ENCODE peak calls at places on chromosome 11, in five cellular contexts. One of them, this sample, is unnamed.

GRCh38 chr11:926341-926916 is 759 bp downstream of the AP2A2 start:
- DNase-seq in tibial artery: peak
- DNase-seq in ascending aorta: no peak
- DNase-seq in Panc1: no peak
- DNase-seq in Caco-2: no peak
- DNase-seq in this sample: no peak

GRCh38 chr11:25211635-25212251 is 714.9 kb downstream of the LUZP2 start:
- DNase-seq in tibial artery: no peak
- DNase-seq in ascending aorta: no peak
- DNase-seq in Panc1: no peak
- DNase-seq in Caco-2: peak
- DNase-seq in this sample: no peak

GRCh38 chr11:102244681-102245409 is 72.4 kb upstream of the BIRC3 start:
- DNase-seq in tibial artery: no peak
- DNase-seq in ascending aorta: no peak
- DNase-seq in Panc1: no peak
- DNase-seq in Caco-2: no peak
- DNase-seq in this sample: no peak

GRCh38 chr11:128484172-128484571 is 103.2 kb downstream of the ETS1 start:
- DNase-seq in tibial artery: no peak
- DNase-seq in ascending aorta: no peak
- DNase-seq in Panc1: no peak
- DNase-seq in Caco-2: no peak
- DNase-seq in this sample: no peak

GRCh38 chr11:68965901-68966868 is 14.6 kb downstream of the MRGPRD start:
- DNase-seq in tibial artery: peak
- DNase-seq in ascending aorta: peak
- DNase-seq in Panc1: no peak
- DNase-seq in Caco-2: peak
- DNase-seq in this sample: peak

GRCh38 chr11:65064847-65065240 is 6.5 kb upstream of the NAALADL1 start:
- DNase-seq in tibial artery: no peak
- DNase-seq in ascending aorta: no peak
- DNase-seq in Panc1: no peak
- DNase-seq in Caco-2: no peak
- DNase-seq in this sample: no peak

GRCh38 chr11:7488681-7489080 is 3.4 kb downstream of the OLFML1 start:
- DNase-seq in tibial artery: no peak
- DNase-seq in ascending aorta: no peak
- DNase-seq in Panc1: no peak
- DNase-seq in Caco-2: no peak
- DNase-seq in this sample: no peak

GRCh38 chr11:67053896-67054850 is 2.5 kb upstream of the RHOD start:
- DNase-seq in tibial artery: peak
- DNase-seq in ascending aorta: peak
- DNase-seq in Panc1: no peak
- DNase-seq in Caco-2: peak
- DNase-seq in this sample: peak

GRCh38 chr11:134668796-134669195 is 256.8 kb upstream of the B3GAT1 start:
- DNase-seq in tibial artery: no peak
- DNase-seq in ascending aorta: no peak
- DNase-seq in Panc1: no peak
- DNase-seq in Caco-2: peak
- DNase-seq in this sample: peak

GRCh38 chr11:8383227-8383626 is 119.5 kb upstream of the LMO1 start:
- DNase-seq in tibial artery: no peak
- DNase-seq in ascending aorta: peak
- DNase-seq in Panc1: no peak
- DNase-seq in Caco-2: no peak
- DNase-seq in this sample: peak

GRCh38 chr11:104238916-104239315 is 75.0 kb upstream of the PDGFD start:
- DNase-seq in tibial artery: no peak
- DNase-seq in ascending aorta: no peak
- DNase-seq in Panc1: no peak
- DNase-seq in Caco-2: no peak
- DNase-seq in this sample: no peak

GRCh38 chr11:66068923-66069714 is 953 bp upstream of the PACS1 start:
- DNase-seq in tibial artery: peak
- DNase-seq in ascending aorta: peak
- DNase-seq in Panc1: no peak
- DNase-seq in Caco-2: no peak
- DNase-seq in this sample: no peak

GRCh38 chr11:22627421-22627820 is 1.8 kb upstream of the FANCF start:
- DNase-seq in tibial artery: no peak
- DNase-seq in ascending aorta: no peak
- DNase-seq in Panc1: no peak
- DNase-seq in Caco-2: no peak
- DNase-seq in this sample: no peak

GRCh38 chr11:28017816-28018215 is 90.1 kb downstream of the KIF18A start:
- DNase-seq in tibial artery: no peak
- DNase-seq in ascending aorta: no peak
- DNase-seq in Panc1: no peak
- DNase-seq in Caco-2: no peak
- DNase-seq in this sample: no peak

GRCh38 chr11:17328856-17329490 is 22.6 kb upstream of the NCR3LG1 start:
- DNase-seq in tibial artery: no peak
- DNase-seq in ascending aorta: no peak
- DNase-seq in Panc1: no peak
- DNase-seq in Caco-2: no peak
- DNase-seq in this sample: no peak

GRCh38 chr11:128884703-128885338 is 6.3 kb upstream of the KCNJ5 start:
- DNase-seq in tibial artery: no peak
- DNase-seq in ascending aorta: no peak
- DNase-seq in Panc1: peak
- DNase-seq in Caco-2: peak
- DNase-seq in this sample: no peak

GRCh38 chr11:13318498-13319295 is 41.1 kb downstream of the BMAL1 start:
- DNase-seq in tibial artery: no peak
- DNase-seq in ascending aorta: no peak
- DNase-seq in Panc1: no peak
- DNase-seq in Caco-2: no peak
- DNase-seq in this sample: no peak

GRCh38 chr11:3972431-3972830 is 117.0 kb downstream of the STIM1 start:
- DNase-seq in tibial artery: no peak
- DNase-seq in ascending aorta: no peak
- DNase-seq in Panc1: no peak
- DNase-seq in Caco-2: no peak
- DNase-seq in this sample: no peak

GRCh38 chr11:8729837-8730696 is 47.5 kb downstream of the RPL27A start:
- DNase-seq in tibial artery: peak
- DNase-seq in ascending aorta: no peak
- DNase-seq in Panc1: no peak
- DNase-seq in Caco-2: no peak
- DNase-seq in this sample: no peak

GRCh38 chr11:79080506-79080905 is 360.3 kb downstream of the TENM4 start:
- DNase-seq in tibial artery: no peak
- DNase-seq in ascending aorta: no peak
- DNase-seq in Panc1: no peak
- DNase-seq in Caco-2: no peak
- DNase-seq in this sample: no peak

GRCh38 chr11:103552086-103552485 is 442.9 kb downstream of the DYNC2H1 start:
- DNase-seq in tibial artery: no peak
- DNase-seq in ascending aorta: no peak
- DNase-seq in Panc1: no peak
- DNase-seq in Caco-2: no peak
- DNase-seq in this sample: no peak

GRCh38 chr11:3956038-3956437 is 100.6 kb downstream of the STIM1 start:
- DNase-seq in tibial artery: no peak
- DNase-seq in ascending aorta: no peak
- DNase-seq in Panc1: no peak
- DNase-seq in Caco-2: no peak
- DNase-seq in this sample: no peak

GRCh38 chr11:82980292-82980691 is 78.8 kb downstream of the DDIAS start:
- DNase-seq in tibial artery: no peak
- DNase-seq in ascending aorta: no peak
- DNase-seq in Panc1: peak
- DNase-seq in Caco-2: no peak
- DNase-seq in this sample: no peak

GRCh38 chr11:73099512-73100266 is 42.4 kb downstream of the FCHSD2 start:
- DNase-seq in tibial artery: no peak
- DNase-seq in ascending aorta: no peak
- DNase-seq in Panc1: no peak
- DNase-seq in Caco-2: no peak
- DNase-seq in this sample: no peak

GRCh38 chr11:72720806-72721205 is 31.4 kb downstream of the ARAP1 start:
- DNase-seq in tibial artery: no peak
- DNase-seq in ascending aorta: no peak
- DNase-seq in Panc1: no peak
- DNase-seq in Caco-2: no peak
- DNase-seq in this sample: no peak

DNA sequence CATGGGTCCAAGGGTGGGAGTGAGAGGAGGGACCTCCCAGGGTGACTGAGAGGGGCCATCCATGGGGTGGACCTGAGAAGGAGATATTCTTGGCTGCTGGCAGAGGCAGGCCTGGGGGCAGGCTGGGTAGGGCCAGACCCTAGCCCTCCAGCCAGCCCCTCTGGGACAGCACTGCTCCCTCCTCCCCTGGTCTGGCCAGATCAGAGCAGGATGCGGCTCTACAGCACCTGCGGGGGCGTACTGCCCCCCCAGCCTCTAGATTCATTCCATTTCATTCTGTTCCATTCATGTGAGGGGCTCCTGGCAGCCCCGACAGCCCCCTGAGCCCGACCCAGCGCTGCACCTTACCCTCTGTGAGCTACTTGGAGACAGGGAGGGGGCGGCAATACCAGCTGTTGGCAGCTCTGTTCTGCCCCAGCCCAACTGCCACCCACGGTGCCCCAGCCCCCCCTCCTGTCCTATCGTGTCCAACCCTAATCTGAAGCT is 34.3 kb upstream of the MYRF start:
- DNase-seq in tibial artery: no peak
- DNase-seq in ascending aorta: no peak
- DNase-seq in Panc1: no peak
- DNase-seq in Caco-2: no peak
- DNase-seq in this sample: no peak
- H3K4me3 ChIP-seq in tibial artery: peak
- H3K4me3 ChIP-seq in ascending aorta: peak
- H3K4me3 ChIP-seq in Panc1: no peak
- H3K4me3 ChIP-seq in Caco-2: no peak
- H3K4me3 ChIP-seq in this sample: peak

GRCh38 chr11:15186146-15186545 is 71.4 kb downstream of the INSC start:
- DNase-seq in tibial artery: no peak
- DNase-seq in ascending aorta: no peak
- DNase-seq in Panc1: no peak
- DNase-seq in Caco-2: no peak
- DNase-seq in this sample: no peak
- H3K4me3 ChIP-seq in tibial artery: no peak
- H3K4me3 ChIP-seq in ascending aorta: no peak
- H3K4me3 ChIP-seq in Panc1: no peak
- H3K4me3 ChIP-seq in Caco-2: no peak
- H3K4me3 ChIP-seq in this sample: no peak

DNA sequence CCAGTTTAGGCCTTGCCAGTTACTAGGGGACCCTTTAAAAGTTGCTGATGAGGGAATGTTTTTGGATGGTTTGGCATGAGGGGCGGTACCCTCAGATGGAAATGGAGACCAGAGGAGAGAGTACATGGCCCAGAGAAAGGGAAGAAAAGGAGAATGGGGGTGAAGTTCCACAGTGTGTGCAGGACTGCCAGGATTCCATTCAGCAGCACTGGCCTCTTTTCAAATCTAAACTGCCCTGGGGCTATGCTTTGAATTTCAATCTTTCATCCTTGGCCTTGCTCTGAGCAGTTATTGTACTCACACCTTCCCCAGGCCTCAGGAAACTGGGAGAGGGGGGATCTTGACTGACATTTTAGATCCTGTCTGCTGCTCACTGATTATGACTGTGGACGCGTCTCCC is 3.0 kb downstream of the SLC3A2 start:
- DNase-seq in tibial artery: no peak
- DNase-seq in ascending aorta: no peak
- DNase-seq in Panc1: no peak
- DNase-seq in Caco-2: no peak
- DNase-seq in this sample: no peak
- H3K4me3 ChIP-seq in tibial artery: no peak
- H3K4me3 ChIP-seq in ascending aorta: peak
- H3K4me3 ChIP-seq in Panc1: peak
- H3K4me3 ChIP-seq in Caco-2: peak
- H3K4me3 ChIP-seq in this sample: peak

DNA sequence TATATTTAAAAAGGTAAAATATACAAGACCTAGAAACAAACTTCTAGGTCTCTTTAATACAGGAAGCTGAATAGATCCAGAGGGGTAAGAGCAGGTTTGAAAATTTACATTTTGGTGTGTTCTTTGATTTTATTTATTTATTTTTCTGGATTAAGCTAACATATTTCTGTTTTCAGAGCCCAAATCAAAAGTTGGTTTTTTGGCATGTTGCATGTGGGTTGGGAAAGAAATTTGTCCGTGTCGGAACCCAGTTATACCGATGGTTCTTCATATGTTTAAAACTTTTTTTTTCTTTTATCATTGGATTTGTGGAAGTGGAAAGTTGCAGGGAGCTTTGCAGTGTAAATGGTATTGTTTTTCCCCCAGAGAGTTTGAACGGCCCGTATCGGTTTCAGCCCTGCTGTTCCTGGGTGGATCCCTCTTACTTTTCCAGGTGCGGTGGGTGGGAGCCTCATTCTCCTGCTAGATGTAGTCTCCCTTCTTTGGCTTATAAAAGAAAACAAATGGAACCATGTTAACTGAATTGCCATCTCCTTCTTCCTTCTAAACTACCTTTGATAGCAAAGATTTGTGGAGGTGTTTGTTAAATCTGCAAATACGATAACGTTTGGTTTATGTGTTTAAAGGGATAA is 749 bp downstream of the CTNND1 start:
- DNase-seq in tibial artery: no peak
- DNase-seq in ascending aorta: no peak
- DNase-seq in Panc1: no peak
- DNase-seq in Caco-2: no peak
- DNase-seq in this sample: no peak
- H3K4me3 ChIP-seq in tibial artery: peak
- H3K4me3 ChIP-seq in ascending aorta: peak
- H3K4me3 ChIP-seq in Panc1: peak
- H3K4me3 ChIP-seq in Caco-2: peak
- H3K4me3 ChIP-seq in this sample: peak

GRCh38 chr11:47413908-47414684 is 5.7 kb downstream of the SLC39A13 start:
- DNase-seq in tibial artery: no peak
- DNase-seq in ascending aorta: no peak
- DNase-seq in Panc1: no peak
- DNase-seq in Caco-2: peak
- DNase-seq in this sample: no peak
- H3K4me3 ChIP-seq in tibial artery: no peak
- H3K4me3 ChIP-seq in ascending aorta: no peak
- H3K4me3 ChIP-seq in Panc1: no peak
- H3K4me3 ChIP-seq in Caco-2: no peak
- H3K4me3 ChIP-seq in this sample: no peak

This sample was measured in coronary artery.